ENCODE peak calls at places on chromosomes 7 and 10, in seven cellular contexts. A, S, L, J, N, K and O are unnamed samples.

GRCh38 chr10:114703377-114704125 is 45.5 kb upstream of the ABLIM1 start:
- DNase-seq in A (no peak), S (no peak), L (peak), J (peak), N (no peak), K (no peak), O (no peak)

GRCh38 chr7:127347567-127348246 is 44.8 kb downstream of the ZNF800 start:
- DNase-seq in A (peak), S (peak), L (peak), J (peak), N (peak), K (peak), O (peak)

GRCh38 chr7:136528329-136528728 is 340.1 kb upstream of the CHRM2 start:
- DNase-seq in A (no peak), S (no peak), L (no peak), J (peak), N (no peak), K (no peak), O (no peak)

GRCh38 chr7:15947749-15948148 is 261.3 kb upstream of the MEOX2 start:
- DNase-seq in A (no peak), S (no peak), L (no peak), J (no peak), N (no peak), K (no peak), O (no peak)

GRCh38 chr7:2779086-2779485 is 65.0 kb downstream of the GNA12 start:
- DNase-seq in A (no peak), S (no peak), L (no peak), J (no peak), N (no peak), K (no peak), O (no peak)

GRCh38 chr10:110568055-110568735 is 700 bp downstream of the SMC3 start:
- DNase-seq in A (peak), S (no peak), L (peak), J (peak), N (peak), K (peak), O (peak)

GRCh38 chr7:38709123-38709522 is 78.0 kb upstream of the AMPH start:
- DNase-seq in A (no peak), S (no peak), L (no peak), J (no peak), N (no peak), K (no peak), O (no peak)

GRCh38 chr10:107914450-107915276 is 750.2 kb upstream of the SORCS1 start:
- DNase-seq in A (no peak), S (peak), L (peak), J (no peak), N (no peak), K (no peak), O (no peak)

GRCh38 chr7:28858206-28858605 is 99.9 kb downstream of the TRIL start:
- DNase-seq in A (no peak), S (no peak), L (no peak), J (peak), N (no peak), K (no peak), O (no peak)

GRCh38 chr10:15168296-15168780 is at the start of gene NMT2:
- DNase-seq in A (peak), S (peak), L (no peak), J (no peak), N (peak), K (peak), O (peak)

GRCh38 chr10:25436431-25436830 is 261.6 kb downstream of the GPR158 start:
- DNase-seq in A (no peak), S (no peak), L (no peak), J (no peak), N (no peak), K (no peak), O (no peak)

GRCh38 chr10:74969530-74969929 is 141.9 kb upstream of the SAMD8 start:
- DNase-seq in A (no peak), S (no peak), L (no peak), J (no peak), N (no peak), K (no peak), O (no peak)
- TF ChIP-seq CTCF in A (no peak), S (no peak), L (no peak), J (no peak), N (no peak), K (no peak), O (no peak)

GRCh38 chr7:147432068-147432467 is 1158.5 kb upstream of the C7orf33 start:
- DNase-seq in A (no peak), S (no peak), L (peak), J (peak), N (no peak), K (no peak), O (no peak)
- TF ChIP-seq CTCF in A (no peak), S (no peak), L (no peak), J (peak), N (no peak), K (no peak), O (no peak)

DNA sequence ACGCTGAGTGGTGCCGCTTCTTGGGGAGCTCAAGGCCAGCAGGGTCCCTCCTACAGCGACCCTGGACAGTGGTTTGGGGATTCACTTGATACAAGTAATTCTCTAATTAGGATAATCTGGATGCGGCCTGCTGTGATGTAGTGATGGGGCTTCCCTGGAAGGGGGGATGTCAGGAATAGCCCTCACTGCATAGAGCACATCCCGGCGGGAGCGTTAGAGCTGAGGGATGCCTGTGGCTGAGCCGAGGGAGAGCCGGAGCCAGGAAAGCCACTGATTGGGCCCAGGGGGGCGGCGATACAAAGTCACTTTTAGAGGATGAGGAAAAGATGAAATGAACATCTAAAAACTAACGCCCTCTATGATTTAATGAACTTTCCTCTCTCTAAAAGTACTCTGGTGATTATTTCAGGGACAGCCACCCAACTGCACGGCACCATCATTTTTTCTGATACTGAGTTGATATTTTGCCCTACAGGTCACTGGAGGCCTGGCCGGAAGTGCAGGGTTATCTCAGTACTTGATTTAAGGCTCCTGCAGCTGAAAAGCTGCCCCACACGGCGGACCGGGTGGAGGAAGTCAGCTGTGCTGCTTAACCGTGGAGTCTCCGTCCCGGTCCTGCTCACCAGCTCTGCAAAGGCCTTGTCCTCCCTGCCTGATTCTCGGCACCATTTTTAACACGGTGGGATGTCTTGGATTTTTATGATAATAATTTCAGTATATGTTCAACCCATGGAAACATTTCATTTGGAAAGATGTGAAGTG is 518.8 kb downstream of the DNAJB6 start:
- DNase-seq in A (no peak), S (peak), L (no peak), J (no peak), N (no peak), K (no peak), O (no peak)
- TF ChIP-seq CTCF in A (no peak), S (no peak), L (no peak), J (no peak), N (no peak), K (no peak), O (no peak)

GRCh38 chr7:130668258-130669050 is at the start of gene COPG2:
- DNase-seq in A (peak), S (peak), L (peak), J (peak), N (peak), K (peak), O (peak)
- TF ChIP-seq CTCF in A (peak), S (no peak), L (no peak), J (no peak), N (no peak), K (no peak), O (no peak)

GRCh38 chr7:65489260-65489767 is 115.7 kb downstream of the ZNF92 start:
- DNase-seq in A (no peak), S (no peak), L (no peak), J (no peak), N (no peak), K (no peak), O (no peak)
- TF ChIP-seq CTCF in A (no peak), S (no peak), L (no peak), J (no peak), N (no peak), K (no peak), O (no peak)